ENCODE peak calls at places on chromosomes 3 and 15, in six cellular contexts. One of them, this sample, is unnamed.

GRCh38 chr3:31953636-31954035 is 27.4 kb downstream of the OSBPL10 start:
- DNase-seq in GM10248: no peak
- DNase-seq in activated CD8-positive, alpha-beta T cell treated with anti-CD3 and anti-CD28 coated beads for 36 hours: no peak
- DNase-seq in MCF 10A: no peak
- DNase-seq in endothelial cell: no peak
- DNase-seq in testis: no peak
- DNase-seq in this sample: no peak

GRCh38 chr3:79928687-79929408 is 161.1 kb upstream of the ROBO1 start:
- DNase-seq in GM10248: no peak
- DNase-seq in endothelial cell: no peak
- DNase-seq in testis: no peak
- DNase-seq in MCF 10A: no peak
- DNase-seq in activated CD8-positive, alpha-beta T cell treated with anti-CD3 and anti-CD28 coated beads for 36 hours: no peak
- DNase-seq in this sample: no peak

GRCh38 chr3:184690236-184690883 is 21.5 kb downstream of the MAGEF1 start:
- DNase-seq in MCF 10A: no peak
- DNase-seq in GM10248: no peak
- DNase-seq in endothelial cell: no peak
- DNase-seq in testis: no peak
- DNase-seq in activated CD8-positive, alpha-beta T cell treated with anti-CD3 and anti-CD28 coated beads for 36 hours: no peak
- DNase-seq in this sample: no peak

GRCh38 chr3:87900061-87900460 is 158.7 kb downstream of the CGGBP1 start:
- DNase-seq in endothelial cell: no peak
- DNase-seq in activated CD8-positive, alpha-beta T cell treated with anti-CD3 and anti-CD28 coated beads for 36 hours: no peak
- DNase-seq in MCF 10A: peak; percentile 3
- DNase-seq in testis: no peak
- DNase-seq in GM10248: no peak
- DNase-seq in this sample: no peak

GRCh38 chr3:188305220-188305619 is 151.3 kb downstream of the LPP start:
- DNase-seq in GM10248: no peak
- DNase-seq in MCF 10A: no peak
- DNase-seq in activated CD8-positive, alpha-beta T cell treated with anti-CD3 and anti-CD28 coated beads for 36 hours: no peak
- DNase-seq in endothelial cell: no peak
- DNase-seq in testis: no peak
- DNase-seq in this sample: no peak

GRCh38 chr15:69509131-69509530 is 56.5 kb downstream of the RPLP1 start:
- DNase-seq in activated CD8-positive, alpha-beta T cell treated with anti-CD3 and anti-CD28 coated beads for 36 hours: peak; percentile 42
- DNase-seq in MCF 10A: no peak
- DNase-seq in testis: no peak
- DNase-seq in endothelial cell: no peak
- DNase-seq in GM10248: no peak
- DNase-seq in this sample: no peak

GRCh38 chr15:36007699-36008098 is 461.7 kb upstream of the DPH6 start:
- DNase-seq in activated CD8-positive, alpha-beta T cell treated with anti-CD3 and anti-CD28 coated beads for 36 hours: no peak
- DNase-seq in GM10248: no peak
- DNase-seq in testis: no peak
- DNase-seq in endothelial cell: no peak
- DNase-seq in MCF 10A: no peak
- DNase-seq in this sample: no peak

GRCh38 chr15:51203797-51204196 is 109.1 kb upstream of the TNFAIP8L3 start:
- DNase-seq in endothelial cell: no peak
- DNase-seq in testis: no peak
- DNase-seq in MCF 10A: peak; percentile 78
- DNase-seq in GM10248: no peak
- DNase-seq in activated CD8-positive, alpha-beta T cell treated with anti-CD3 and anti-CD28 coated beads for 36 hours: no peak
- DNase-seq in this sample: no peak

GRCh38 chr3:133393204-133393603 is 6.7 kb upstream of the BFSP2 start:
- DNase-seq in activated CD8-positive, alpha-beta T cell treated with anti-CD3 and anti-CD28 coated beads for 36 hours: no peak
- DNase-seq in GM10248: no peak
- DNase-seq in endothelial cell: no peak
- DNase-seq in MCF 10A: peak; percentile 74
- DNase-seq in testis: no peak
- DNase-seq in this sample: no peak

GRCh38 chr15:60575995-60576394 is 97.1 kb upstream of the ICE2 start:
- DNase-seq in activated CD8-positive, alpha-beta T cell treated with anti-CD3 and anti-CD28 coated beads for 36 hours: no peak
- DNase-seq in endothelial cell: no peak
- DNase-seq in MCF 10A: peak; percentile 58
- DNase-seq in testis: no peak
- DNase-seq in GM10248: no peak
- DNase-seq in this sample: no peak

GRCh38 chr15:65409284-65409631 is 13.5 kb downstream of the IGDCC4 start:
- DNase-seq in testis: no peak
- DNase-seq in activated CD8-positive, alpha-beta T cell treated with anti-CD3 and anti-CD28 coated beads for 36 hours: no peak
- DNase-seq in GM10248: peak; percentile 57
- DNase-seq in endothelial cell: no peak
- DNase-seq in MCF 10A: peak; percentile 58
- DNase-seq in this sample: no peak

GRCh38 chr15:28984421-28985375 is 98.9 kb downstream of the APBA2 start:
- DNase-seq in endothelial cell: no peak
- DNase-seq in activated CD8-positive, alpha-beta T cell treated with anti-CD3 and anti-CD28 coated beads for 36 hours: peak; percentile 52
- DNase-seq in testis: peak; percentile 26
- DNase-seq in GM10248: no peak
- DNase-seq in MCF 10A: no peak
- DNase-seq in this sample: no peak

GRCh38 chr15:38611228-38611627 is 46.6 kb upstream of the RASGRP1 start:
- DNase-seq in MCF 10A: no peak
- DNase-seq in endothelial cell: no peak
- DNase-seq in activated CD8-positive, alpha-beta T cell treated with anti-CD3 and anti-CD28 coated beads for 36 hours: peak; percentile 83
- DNase-seq in GM10248: no peak
- DNase-seq in testis: no peak
- DNase-seq in this sample: no peak

GRCh38 chr3:197216169-197216860 is 82.1 kb downstream of the DLG1 start:
- DNase-seq in GM10248: no peak
- DNase-seq in testis: no peak
- DNase-seq in activated CD8-positive, alpha-beta T cell treated with anti-CD3 and anti-CD28 coated beads for 36 hours: no peak
- DNase-seq in MCF 10A: peak; percentile 59
- DNase-seq in endothelial cell: no peak
- DNase-seq in this sample: no peak

GRCh38 chr3:49058011-49058410 is 28.8 kb upstream of the IMPDH2 start:
- DNase-seq in endothelial cell: no peak
- DNase-seq in activated CD8-positive, alpha-beta T cell treated with anti-CD3 and anti-CD28 coated beads for 36 hours: no peak
- DNase-seq in testis: no peak
- DNase-seq in MCF 10A: no peak
- DNase-seq in GM10248: no peak
- DNase-seq in this sample: no peak

GRCh38 chr3:146300756-146301155 is 49.9 kb upstream of the PLSCR4 start:
- DNase-seq in GM10248: no peak
- DNase-seq in MCF 10A: no peak
- DNase-seq in testis: no peak
- DNase-seq in endothelial cell: no peak
- DNase-seq in activated CD8-positive, alpha-beta T cell treated with anti-CD3 and anti-CD28 coated beads for 36 hours: no peak
- DNase-seq in this sample: no peak

GRCh38 chr15:40878785-40879184 is 4.8 kb upstream of the RHOV start:
- DNase-seq in activated CD8-positive, alpha-beta T cell treated with anti-CD3 and anti-CD28 coated beads for 36 hours: peak; percentile 63
- DNase-seq in MCF 10A: peak; percentile 95
- DNase-seq in endothelial cell: no peak
- DNase-seq in testis: no peak
- DNase-seq in GM10248: peak; percentile 74
- DNase-seq in this sample: peak; percentile 45

GRCh38 chr3:40313975-40314860 is 4.7 kb downstream of the EIF1B start:
- DNase-seq in activated CD8-positive, alpha-beta T cell treated with anti-CD3 and anti-CD28 coated beads for 36 hours: no peak
- DNase-seq in endothelial cell: no peak
- DNase-seq in MCF 10A: peak; percentile 25
- DNase-seq in testis: no peak
- DNase-seq in GM10248: no peak
- DNase-seq in this sample: no peak

GRCh38 chr15:68553994-68554715 is 24.6 kb upstream of the CORO2B start:
- DNase-seq in activated CD8-positive, alpha-beta T cell treated with anti-CD3 and anti-CD28 coated beads for 36 hours: peak; percentile 82
- DNase-seq in endothelial cell: peak; percentile 90
- DNase-seq in MCF 10A: peak; percentile 82
- DNase-seq in GM10248: peak; percentile 63
- DNase-seq in testis: peak; percentile 85
- DNase-seq in this sample: peak; percentile 83

GRCh38 chr3:129519896-129520440 is 8.5 kb upstream of the RHO start:
- DNase-seq in endothelial cell: no peak
- DNase-seq in testis: no peak
- DNase-seq in activated CD8-positive, alpha-beta T cell treated with anti-CD3 and anti-CD28 coated beads for 36 hours: no peak
- DNase-seq in GM10248: no peak
- DNase-seq in MCF 10A: no peak
- DNase-seq in this sample: no peak

GRCh38 chr3:127216415-127217261 is 23.7 kb downstream of the PRR23E start:
- DNase-seq in GM10248: peak; percentile 69
- DNase-seq in endothelial cell: no peak
- DNase-seq in testis: no peak
- DNase-seq in activated CD8-positive, alpha-beta T cell treated with anti-CD3 and anti-CD28 coated beads for 36 hours: no peak
- DNase-seq in MCF 10A: no peak
- DNase-seq in this sample: no peak

GRCh38 chr3:15256861-15257341 is 50.9 kb downstream of the CAPN7 start:
- DNase-seq in MCF 10A: no peak
- DNase-seq in activated CD8-positive, alpha-beta T cell treated with anti-CD3 and anti-CD28 coated beads for 36 hours: no peak
- DNase-seq in GM10248: no peak
- DNase-seq in testis: no peak
- DNase-seq in endothelial cell: no peak
- DNase-seq in this sample: no peak

GRCh38 chr3:160641675-160642330 is 35.2 kb upstream of the ARL14 start:
- DNase-seq in testis: no peak
- DNase-seq in activated CD8-positive, alpha-beta T cell treated with anti-CD3 and anti-CD28 coated beads for 36 hours: no peak
- DNase-seq in endothelial cell: no peak
- DNase-seq in MCF 10A: peak; percentile 65
- DNase-seq in GM10248: no peak
- DNase-seq in this sample: no peak

GRCh38 chr3:12107071-12107713 is 51.5 kb downstream of the TIMP4 start:
- DNase-seq in MCF 10A: no peak
- DNase-seq in activated CD8-positive, alpha-beta T cell treated with anti-CD3 and anti-CD28 coated beads for 36 hours: no peak
- DNase-seq in testis: no peak
- DNase-seq in endothelial cell: no peak
- DNase-seq in GM10248: no peak
- DNase-seq in this sample: no peak

GRCh38 chr3:123194552-123194951 is 7.2 kb upstream of the SEC22A start:
- DNase-seq in testis: peak; percentile 20
- DNase-seq in MCF 10A: no peak
- DNase-seq in GM10248: no peak
- DNase-seq in activated CD8-positive, alpha-beta T cell treated with anti-CD3 and anti-CD28 coated beads for 36 hours: no peak
- DNase-seq in endothelial cell: peak; percentile 56
- DNase-seq in this sample: peak; percentile 16

GRCh38 chr3:140050977-140051957 is 116.3 kb downstream of the CLSTN2 start:
- DNase-seq in testis: peak; percentile 65
- DNase-seq in GM10248: no peak
- DNase-seq in MCF 10A: peak; percentile 21
- DNase-seq in endothelial cell: no peak
- DNase-seq in activated CD8-positive, alpha-beta T cell treated with anti-CD3 and anti-CD28 coated beads for 36 hours: peak; percentile 9
- DNase-seq in this sample: no peak

GRCh38 chr3:130729154-130729553 is 17.5 kb downstream of the PIK3R4 start:
- DNase-seq in MCF 10A: no peak
- DNase-seq in testis: no peak
- DNase-seq in endothelial cell: no peak
- DNase-seq in activated CD8-positive, alpha-beta T cell treated with anti-CD3 and anti-CD28 coated beads for 36 hours: no peak
- DNase-seq in GM10248: no peak
- DNase-seq in this sample: no peak

GRCh38 chr3:112470791-112471190 is 28.5 kb downstream of the BTLA start:
- DNase-seq in testis: no peak
- DNase-seq in activated CD8-positive, alpha-beta T cell treated with anti-CD3 and anti-CD28 coated beads for 36 hours: no peak
- DNase-seq in GM10248: no peak
- DNase-seq in endothelial cell: no peak
- DNase-seq in MCF 10A: no peak
- DNase-seq in this sample: no peak

GRCh38 chr15:50452927-50453326 is 28.7 kb downstream of the USP8 start:
- DNase-seq in GM10248: no peak
- DNase-seq in activated CD8-positive, alpha-beta T cell treated with anti-CD3 and anti-CD28 coated beads for 36 hours: no peak
- DNase-seq in testis: no peak
- DNase-seq in endothelial cell: no peak
- DNase-seq in MCF 10A: peak; percentile 0
- DNase-seq in this sample: no peak

GRCh38 chr15:26665950-26666921 is 106.6 kb downstream of the GABRB3 start:
- DNase-seq in testis: no peak
- DNase-seq in GM10248: no peak
- DNase-seq in endothelial cell: peak; percentile 25
- DNase-seq in MCF 10A: no peak
- DNase-seq in activated CD8-positive, alpha-beta T cell treated with anti-CD3 and anti-CD28 coated beads for 36 hours: no peak
- DNase-seq in this sample: no peak
- TF ChIP-seq CTCF in testis: no peak
- TF ChIP-seq CTCF in GM10248: no peak
- TF ChIP-seq CTCF in endothelial cell: no peak
- TF ChIP-seq CTCF in MCF 10A: no peak
- TF ChIP-seq CTCF in activated CD8-positive, alpha-beta T cell treated with anti-CD3 and anti-CD28 coated beads for 36 hours: no peak
- TF ChIP-seq CTCF in this sample: no peak

GRCh38 chr3:148727242-148727641 is 29.5 kb downstream of the AGTR1 start:
- DNase-seq in MCF 10A: peak; percentile 49
- DNase-seq in endothelial cell: peak; percentile 54
- DNase-seq in testis: peak; percentile 70
- DNase-seq in activated CD8-positive, alpha-beta T cell treated with anti-CD3 and anti-CD28 coated beads for 36 hours: peak; percentile 12
- DNase-seq in GM10248: peak; percentile 16
- DNase-seq in this sample: peak; percentile 76
- TF ChIP-seq CTCF in MCF 10A: peak; percentile 40
- TF ChIP-seq CTCF in endothelial cell: peak; percentile 47
- TF ChIP-seq CTCF in testis: no peak
- TF ChIP-seq CTCF in activated CD8-positive, alpha-beta T cell treated with anti-CD3 and anti-CD28 coated beads for 36 hours: no peak
- TF ChIP-seq CTCF in GM10248: peak; percentile 8
- TF ChIP-seq CTCF in this sample: peak; percentile 71

DNA sequence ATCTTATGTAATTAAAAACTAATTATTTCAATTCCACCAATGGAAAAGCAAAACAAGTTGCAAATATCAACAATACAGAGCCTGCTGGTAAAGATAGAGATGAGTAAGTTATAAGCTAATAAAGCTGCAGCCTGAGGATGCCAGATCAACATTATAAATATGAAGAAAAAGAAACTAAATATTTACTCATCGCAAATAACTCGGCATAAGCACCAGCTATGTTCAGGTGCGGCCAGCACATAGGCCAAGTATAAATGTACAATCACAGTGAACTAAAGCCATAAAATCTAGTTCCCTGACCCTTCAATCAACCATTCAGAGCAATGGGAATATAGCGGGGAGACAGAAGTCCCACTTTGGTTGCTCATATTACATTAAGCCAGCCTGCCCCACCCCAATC is 7.7 kb upstream of the RSL24D1 start:
- DNase-seq in MCF 10A: no peak
- DNase-seq in testis: no peak
- DNase-seq in activated CD8-positive, alpha-beta T cell treated with anti-CD3 and anti-CD28 coated beads for 36 hours: no peak
- DNase-seq in GM10248: no peak
- DNase-seq in endothelial cell: no peak
- DNase-seq in this sample: no peak
- TF ChIP-seq CTCF in MCF 10A: no peak
- TF ChIP-seq CTCF in testis: no peak
- TF ChIP-seq CTCF in activated CD8-positive, alpha-beta T cell treated with anti-CD3 and anti-CD28 coated beads for 36 hours: no peak
- TF ChIP-seq CTCF in GM10248: no peak
- TF ChIP-seq CTCF in endothelial cell: no peak
- TF ChIP-seq CTCF in this sample: no peak

GRCh38 chr3:23904545-23904944 is 12.2 kb downstream of the NKIRAS1 start:
- DNase-seq in MCF 10A: no peak
- DNase-seq in GM10248: no peak
- DNase-seq in activated CD8-positive, alpha-beta T cell treated with anti-CD3 and anti-CD28 coated beads for 36 hours: no peak
- DNase-seq in endothelial cell: no peak
- DNase-seq in testis: no peak
- DNase-seq in this sample: no peak

GRCh38 chr3:23895181-23895580 is 21.6 kb downstream of the NKIRAS1 start:
- DNase-seq in activated CD8-positive, alpha-beta T cell treated with anti-CD3 and anti-CD28 coated beads for 36 hours: no peak
- DNase-seq in testis: no peak
- DNase-seq in GM10248: no peak
- DNase-seq in endothelial cell: no peak
- DNase-seq in MCF 10A: no peak
- DNase-seq in this sample: no peak

DNA sequence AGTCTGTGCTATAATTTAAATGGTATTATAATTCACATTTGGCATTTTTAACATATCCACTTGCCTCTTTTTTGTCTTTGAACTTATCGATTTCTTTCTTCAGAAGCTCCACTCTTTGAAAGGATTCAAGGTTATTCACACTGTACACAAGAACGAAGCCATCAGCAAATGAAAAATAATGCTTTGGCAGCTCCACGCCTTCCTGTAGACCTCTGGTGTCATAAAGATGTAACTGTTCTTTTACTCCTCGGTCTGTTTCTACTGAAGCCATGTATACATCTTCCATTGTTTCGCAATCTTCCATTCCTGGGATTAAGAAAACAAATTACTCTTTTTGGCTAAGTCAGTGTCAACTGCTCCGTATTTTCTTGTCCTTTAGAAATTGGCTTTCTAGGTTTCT is 16.0 kb downstream of the NKIRAS1 start:
- DNase-seq in activated CD8-positive, alpha-beta T cell treated with anti-CD3 and anti-CD28 coated beads for 36 hours: no peak
- DNase-seq in testis: no peak
- DNase-seq in endothelial cell: no peak
- DNase-seq in MCF 10A: peak; percentile 77
- DNase-seq in GM10248: no peak
- DNase-seq in this sample: no peak
- TF ChIP-seq CTCF in activated CD8-positive, alpha-beta T cell treated with anti-CD3 and anti-CD28 coated beads for 36 hours: no peak
- TF ChIP-seq CTCF in testis: no peak
- TF ChIP-seq CTCF in endothelial cell: no peak
- TF ChIP-seq CTCF in MCF 10A: no peak
- TF ChIP-seq CTCF in GM10248: no peak
- TF ChIP-seq CTCF in this sample: no peak